ENCODE peak calls at places on chromosomes 1 and 21, in five cellular contexts. Z is transverse colon, O is GM12891, C is sigmoid colon, P is endothelial cell of umbilical vein. N is an unnamed sample.

GRCh38 chr1:224317383-224318045 is 12.5 kb downstream of the NVL start:
- DNase-seq in C (no peak), O (no peak), P (no peak), Z (no peak), N (no peak)

GRCh38 chr1:177645491-177645890 is 324.4 kb downstream of the SEC16B start:
- DNase-seq in P (no peak), C (no peak), Z (no peak), O (no peak), N (no peak)

GRCh38 chr1:103129796-103130195 is 21.5 kb upstream of the COL11A1 start:
- DNase-seq in P (no peak), Z (no peak), O (no peak), C (no peak), N (no peak)

GRCh38 chr1:93616221-93616995 is 65.2 kb downstream of the BCAR3 start:
- DNase-seq in Z (peak), O (no peak), C (peak), P (no peak), N (no peak)

GRCh38 chr1:210293191-210293607 is 35.5 kb upstream of the HHAT start:
- DNase-seq in O (no peak), Z (peak), P (no peak), C (peak), N (no peak)

GRCh38 chr1:203268901-203269653 is 36.2 kb upstream of the BTG2 start:
- DNase-seq in O (no peak), C (no peak), Z (no peak), P (peak), N (peak)

GRCh38 chr1:17090844-17091243 is 28.4 kb downstream of the PADI2 start:
- DNase-seq in Z (no peak), P (no peak), O (no peak), C (no peak), N (no peak)

GRCh38 chr1:149936076-149936991 is at the start of gene MTMR11:
- DNase-seq in Z (peak), P (no peak), O (no peak), C (peak), N (no peak)

GRCh38 chr21:44737706-44738354 is 26.5 kb upstream of the TSPEAR start:
- DNase-seq in C (no peak), Z (no peak), O (no peak), P (no peak), N (no peak)

GRCh38 chr1:180277476-180278192 is 47.6 kb downstream of the LHX4 start:
- DNase-seq in P (no peak), C (no peak), O (no peak), Z (no peak), N (no peak)

GRCh38 chr1:155454096-155454495 is 108.5 kb downstream of the ASH1L start:
- DNase-seq in Z (no peak), P (no peak), O (no peak), C (no peak), N (no peak)

GRCh38 chr1:208206092-208206698 is 38.0 kb downstream of the PLXNA2 start:
- DNase-seq in Z (no peak), C (no peak), O (no peak), P (no peak), N (no peak)

GRCh38 chr1:208475449-208475848 is 231.3 kb upstream of the PLXNA2 start:
- DNase-seq in C (peak), O (no peak), Z (no peak), P (no peak), N (no peak)

GRCh38 chr1:7992885-7993284 is 31.4 kb downstream of the PARK7 start:
- DNase-seq in O (no peak), C (no peak), P (no peak), Z (no peak), N (no peak)

GRCh38 chr1:212782422-212783154 is 9.0 kb downstream of the NSL1 start:
- DNase-seq in Z (no peak), C (no peak), P (peak), O (no peak), N (no peak)

GRCh38 chr1:93143136-93143535 is 37.1 kb downstream of the TMED5 start:
- DNase-seq in Z (no peak), P (no peak), C (no peak), O (no peak), N (no peak)

GRCh38 chr1:193070395-193070753 is 11.0 kb downstream of the RO60 start:
- DNase-seq in O (no peak), P (no peak), Z (no peak), C (no peak), N (no peak)

GRCh38 chr1:220655961-220656720 is 34.0 kb upstream of the C1orf115 start:
- DNase-seq in Z (no peak), P (no peak), O (no peak), C (no peak), N (no peak)

GRCh38 chr21:29133796-29134195 is 3.4 kb downstream of the MAP3K7CL start:
- DNase-seq in O (no peak), Z (no peak), P (no peak), C (no peak), N (no peak)

GRCh38 chr1:5423109-5423508 is 569.1 kb downstream of the NPHP4 start:
- DNase-seq in Z (no peak), C (no peak), O (no peak), P (no peak), N (no peak)

GRCh38 chr1:211748810-211749209 is 73.4 kb upstream of the NEK2 start:
- DNase-seq in O (no peak), P (no peak), Z (no peak), C (no peak), N (no peak)

GRCh38 chr1:154809436-154810413 is 60.4 kb downstream of the KCNN3 start:
- DNase-seq in O (no peak), Z (no peak), C (no peak), P (peak), N (no peak)

GRCh38 chr1:116033322-116033721 is 57.0 kb downstream of the SLC22A15 start:
- DNase-seq in P (no peak), O (no peak), Z (no peak), C (no peak), N (no peak)

GRCh38 chr21:43740497-43741156 is 21.7 kb downstream of the PDXK start:
- DNase-seq in Z (peak), O (no peak), P (no peak), C (peak), N (no peak)

GRCh38 chr21:43923391-43923790 is 58.4 kb downstream of the AGPAT3 start:
- DNase-seq in C (peak), P (no peak), O (no peak), Z (no peak), N (no peak)

DNA sequence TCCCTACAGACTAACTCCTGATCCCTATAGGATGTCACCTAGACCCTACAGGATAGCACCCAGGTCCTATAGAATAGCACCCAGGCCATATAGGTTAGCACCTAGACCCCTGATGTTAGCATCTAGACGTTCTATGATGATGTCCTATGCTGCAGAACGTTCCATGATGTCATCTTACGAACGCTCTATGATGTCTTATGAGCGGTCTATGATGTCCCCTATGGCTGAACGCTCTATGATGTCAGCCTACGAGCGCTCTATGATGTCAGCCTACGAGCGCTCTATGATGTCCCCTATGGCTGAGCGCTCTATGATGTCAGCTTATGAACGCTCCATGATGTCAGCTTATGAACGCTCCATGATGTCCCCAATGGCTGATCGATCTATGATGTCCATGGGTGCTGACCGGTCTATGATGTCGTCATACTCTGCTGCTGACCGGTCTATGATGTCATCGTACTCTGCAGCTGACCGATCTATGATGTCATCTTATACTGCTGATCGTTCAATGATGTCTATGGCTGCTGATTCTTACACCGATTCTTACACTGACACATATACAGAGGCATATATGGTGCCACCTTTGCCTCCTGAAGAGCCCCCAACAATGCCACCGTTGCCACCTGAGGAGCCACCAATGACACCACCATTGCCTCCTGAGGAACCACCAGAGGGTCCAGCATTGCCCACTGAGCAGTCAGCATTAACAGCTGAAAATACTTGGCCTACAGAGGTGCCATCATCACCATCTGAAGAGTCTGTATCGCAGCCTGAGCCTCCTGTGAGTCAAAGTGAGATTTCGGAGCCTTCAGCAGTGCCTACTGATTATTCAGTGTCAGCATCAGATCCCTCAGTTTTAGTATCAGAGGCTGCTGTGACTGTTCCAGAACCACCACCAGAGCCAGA is 9.5 kb downstream of the SON start:
- DNase-seq in Z (no peak), O (no peak), P (no peak), C (no peak), N (no peak)
- TF ChIP-seq POLR2AphosphoS5 in Z (peak), O (peak), P (no peak), C (no peak), N (no peak)

GRCh38 chr1:26786437-26787380 is 1.0 kb upstream of the PIGV start:
- DNase-seq in C (peak), P (peak), Z (peak), O (peak), N (no peak)
- TF ChIP-seq POLR2AphosphoS5 in C (peak), P (peak), Z (no peak), O (peak), N (peak)

DNA sequence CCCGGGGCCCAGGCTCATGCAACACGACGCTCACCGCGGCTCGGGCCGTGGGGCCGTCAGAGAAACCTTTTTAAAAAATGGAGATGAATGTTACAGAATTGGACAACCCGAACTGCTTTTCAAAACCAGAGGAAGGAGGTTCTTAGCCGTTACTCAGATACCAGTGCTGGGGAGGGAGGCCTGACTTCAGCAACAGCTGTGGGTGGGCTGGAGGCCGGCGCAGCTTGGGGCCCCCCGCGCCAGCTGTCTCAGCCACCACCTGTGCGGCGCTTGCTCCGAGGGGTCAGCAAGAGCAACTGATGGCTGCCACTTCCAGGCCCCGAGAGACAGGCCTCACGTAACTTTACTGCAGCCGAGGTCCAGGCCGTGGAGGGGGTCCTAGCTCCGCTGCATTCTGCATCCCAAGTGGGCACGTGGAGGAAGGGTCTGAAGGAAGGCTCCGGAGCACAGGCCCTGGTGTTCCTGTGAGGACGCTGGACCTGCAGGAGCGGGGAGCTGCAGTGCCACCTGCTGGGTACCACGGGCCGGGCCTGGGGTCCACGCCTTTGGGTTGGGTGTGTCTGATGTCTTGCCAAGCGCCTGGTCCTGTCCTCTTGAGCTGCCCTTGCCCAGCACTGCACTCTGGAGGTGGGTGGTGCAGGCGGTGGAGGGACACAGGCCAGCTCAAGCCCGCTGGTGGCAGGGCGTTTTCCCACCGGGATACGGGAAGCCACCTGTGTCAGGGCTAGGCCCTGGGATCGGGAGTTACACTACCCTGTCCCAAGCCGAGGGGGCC is 9.8 kb downstream of the THAP3 start:
- DNase-seq in O (peak), Z (peak), P (peak), C (peak), N (no peak)
- TF ChIP-seq POLR2AphosphoS5 in O (no peak), Z (peak), P (peak), C (no peak), N (peak)

GRCh38 chr21:38913120-38913975 is 107.6 kb downstream of the ETS2 start:
- DNase-seq in O (no peak), Z (peak), C (peak), P (peak), N (no peak)
- TF ChIP-seq POLR2AphosphoS5 in O (no peak), Z (peak), C (peak), P (no peak), N (no peak)

DNA sequence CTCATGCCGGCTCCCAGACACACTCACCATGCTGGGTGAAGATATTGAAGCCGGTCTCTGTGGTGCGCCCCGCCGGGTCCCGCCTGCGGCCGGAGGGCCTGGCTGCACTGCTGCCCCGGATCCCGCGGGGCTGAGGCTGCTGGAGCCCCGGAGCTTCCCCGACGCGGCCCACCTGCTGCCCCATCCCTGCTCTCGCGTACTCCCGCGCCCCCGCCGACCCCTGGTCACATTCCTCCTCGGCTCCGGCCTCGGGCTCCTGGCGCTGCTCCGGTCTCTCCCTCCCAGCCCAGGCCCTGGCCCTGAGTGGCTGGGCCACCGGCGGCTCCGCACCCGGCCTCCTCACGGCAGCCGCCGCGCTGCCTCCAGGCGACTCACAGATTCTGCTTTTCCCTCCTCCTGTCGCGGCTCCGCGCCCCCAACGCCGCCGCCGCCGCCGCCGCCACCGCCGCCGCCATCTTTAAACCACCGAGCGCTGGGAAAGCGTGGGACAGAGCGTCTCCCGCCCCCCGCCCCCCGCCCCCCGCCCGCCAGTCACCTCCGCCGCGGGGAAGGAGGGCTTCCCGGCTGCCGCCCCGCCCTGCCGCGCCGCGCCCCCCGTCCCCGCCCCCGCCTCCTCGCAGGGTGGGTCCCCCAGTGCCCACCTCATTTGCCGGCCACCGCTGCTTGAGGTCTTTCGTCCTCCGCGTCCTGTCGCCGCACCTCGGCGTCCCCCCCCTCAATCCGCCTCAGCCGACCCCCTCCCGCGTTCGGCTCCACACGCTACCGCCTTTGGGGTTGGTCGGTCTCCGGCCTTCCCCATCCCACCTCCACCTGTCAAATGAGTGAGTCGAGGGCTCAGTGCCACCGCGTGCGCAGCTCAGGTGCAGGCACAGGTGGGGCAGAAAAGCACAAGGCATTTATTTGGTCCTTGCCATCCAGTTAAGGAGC is at the start of gene ABL2:
- DNase-seq in C (peak), Z (peak), O (peak), P (peak), N (no peak)
- TF ChIP-seq POLR2AphosphoS5 in C (no peak), Z (no peak), O (no peak), P (peak), N (peak)

GRCh38 chr1:10663668-10664035 is 132.8 kb downstream of the CASZ1 start:
- DNase-seq in O (no peak), P (no peak), Z (peak), C (peak), N (no peak)
- TF ChIP-seq POLR2AphosphoS5 in O (no peak), P (no peak), Z (no peak), C (peak), N (no peak)

GRCh38 chr1:183516725-183517124 is 44.4 kb downstream of the SMG7 start:
- DNase-seq in P (no peak), C (no peak), Z (no peak), O (no peak), N (no peak)

GRCh38 chr1:183514235-183514634 is 41.9 kb downstream of the SMG7 start:
- DNase-seq in C (no peak), P (peak), Z (no peak), O (no peak), N (no peak)

GRCh38 chr1:183517401-183517800 is 45.1 kb downstream of the SMG7 start:
- DNase-seq in C (no peak), O (no peak), Z (no peak), P (no peak), N (no peak)

GRCh38 chr1:183512450-183512849 is 40.2 kb downstream of the SMG7 start:
- DNase-seq in P (no peak), C (no peak), Z (no peak), O (no peak), N (no peak)

DNA sequence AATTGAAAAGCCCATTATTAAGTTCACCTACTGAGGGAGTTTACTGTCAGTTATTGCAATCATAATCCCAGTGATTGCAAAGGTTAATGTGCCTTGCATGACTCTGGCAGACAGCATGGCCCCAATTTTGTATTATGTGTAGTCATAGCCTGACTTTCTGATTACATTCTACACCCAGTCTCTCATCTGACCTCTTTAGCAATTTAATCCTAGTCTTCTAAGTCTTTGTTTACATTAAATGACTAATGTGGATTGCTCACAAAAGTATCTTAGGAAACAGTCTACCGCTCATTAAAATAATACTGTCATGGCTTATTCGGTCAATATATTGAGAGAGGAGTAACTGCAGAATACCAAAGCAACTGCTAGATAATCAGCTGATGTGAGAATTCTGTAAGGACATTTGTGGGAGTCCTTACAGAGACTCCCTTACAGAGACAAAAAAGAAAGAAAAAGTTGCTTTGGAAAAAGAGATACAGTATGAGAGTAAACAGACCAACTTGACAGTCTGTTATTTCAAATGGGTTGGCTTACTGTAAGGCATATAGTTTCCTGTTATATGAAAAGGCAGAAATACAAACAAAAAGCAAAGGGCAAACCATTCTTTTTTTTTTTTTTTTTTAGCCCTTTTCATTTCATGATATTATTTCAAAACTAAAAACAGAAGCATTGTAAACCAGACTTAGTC is 42.8 kb downstream of the SMG7 start:
- DNase-seq in P (peak), O (no peak), Z (no peak), C (no peak), N (no peak)
- TF ChIP-seq POLR2AphosphoS5 in P (no peak), O (no peak), Z (no peak), C (no peak), N (no peak)